ENCODE peak calls at places on chromosomes 12 and 14, in six cellular contexts. One of them, this sample, is unnamed.

GRCh38 chr14:102835959-102836358 is 58.7 kb downstream of the TRAF3 start:
- DNase-seq in endothelial cell: no peak
- DNase-seq in lower lobe of right lung: no peak
- DNase-seq in heart right ventricle: no peak
- DNase-seq in HFFc6: no peak
- DNase-seq in CD14-positive monocyte: no peak
- DNase-seq in this sample: no peak

GRCh38 chr12:68981536-68981935 is 48.6 kb upstream of the CPM start:
- DNase-seq in lower lobe of right lung: no peak
- DNase-seq in CD14-positive monocyte: no peak
- DNase-seq in HFFc6: peak; percentile 37
- DNase-seq in endothelial cell: no peak
- DNase-seq in heart right ventricle: no peak
- DNase-seq in this sample: no peak

GRCh38 chr12:92719674-92720073 is 16.9 kb downstream of the PLEKHG7 start:
- DNase-seq in endothelial cell: no peak
- DNase-seq in heart right ventricle: no peak
- DNase-seq in HFFc6: peak; percentile 23
- DNase-seq in CD14-positive monocyte: no peak
- DNase-seq in lower lobe of right lung: no peak
- DNase-seq in this sample: no peak

GRCh38 chr14:22380511-22381455 is 208.2 kb downstream of the DAD1 start:
- DNase-seq in HFFc6: peak; percentile 21
- DNase-seq in lower lobe of right lung: no peak
- DNase-seq in heart right ventricle: no peak
- DNase-seq in endothelial cell: no peak
- DNase-seq in CD14-positive monocyte: no peak
- DNase-seq in this sample: no peak

GRCh38 chr14:99756796-99757195 is 36.4 kb upstream of the EML1 start:
- DNase-seq in endothelial cell: no peak
- DNase-seq in HFFc6: no peak
- DNase-seq in lower lobe of right lung: peak; percentile 33
- DNase-seq in heart right ventricle: no peak
- DNase-seq in CD14-positive monocyte: no peak
- DNase-seq in this sample: no peak

GRCh38 chr14:61644834-61645233 is 50.5 kb upstream of the HIF1A start:
- DNase-seq in HFFc6: no peak
- DNase-seq in lower lobe of right lung: no peak
- DNase-seq in heart right ventricle: no peak
- DNase-seq in endothelial cell: no peak
- DNase-seq in CD14-positive monocyte: no peak
- DNase-seq in this sample: no peak

GRCh38 chr12:93563807-93564538 is 8.5 kb upstream of the SOCS2 start:
- DNase-seq in heart right ventricle: no peak
- DNase-seq in endothelial cell: peak; percentile 11
- DNase-seq in CD14-positive monocyte: no peak
- DNase-seq in lower lobe of right lung: no peak
- DNase-seq in HFFc6: peak; percentile 21
- DNase-seq in this sample: no peak

GRCh38 chr12:58575281-58575680 is 345.0 kb downstream of the LRIG3 start:
- DNase-seq in HFFc6: peak; percentile 71
- DNase-seq in lower lobe of right lung: no peak
- DNase-seq in CD14-positive monocyte: no peak
- DNase-seq in endothelial cell: no peak
- DNase-seq in heart right ventricle: no peak
- DNase-seq in this sample: no peak

GRCh38 chr12:39429809-39430208 is 13.1 kb downstream of the KIF21A start:
- DNase-seq in endothelial cell: no peak
- DNase-seq in HFFc6: no peak
- DNase-seq in lower lobe of right lung: no peak
- DNase-seq in heart right ventricle: no peak
- DNase-seq in CD14-positive monocyte: no peak
- DNase-seq in this sample: no peak

GRCh38 chr14:29576997-29577396 is 350.6 kb downstream of the PRKD1 start:
- DNase-seq in endothelial cell: no peak
- DNase-seq in lower lobe of right lung: no peak
- DNase-seq in HFFc6: no peak
- DNase-seq in CD14-positive monocyte: no peak
- DNase-seq in heart right ventricle: no peak
- DNase-seq in this sample: no peak

GRCh38 chr12:124040286-124040685 is 67.3 kb downstream of the ZNF664 start:
- DNase-seq in lower lobe of right lung: no peak
- DNase-seq in CD14-positive monocyte: peak; percentile 72
- DNase-seq in endothelial cell: no peak
- DNase-seq in heart right ventricle: no peak
- DNase-seq in HFFc6: no peak
- DNase-seq in this sample: no peak

GRCh38 chr12:29241821-29242591 is 92.9 kb downstream of the FAR2 start:
- DNase-seq in CD14-positive monocyte: peak; percentile 89
- DNase-seq in HFFc6: peak; percentile 1
- DNase-seq in heart right ventricle: no peak
- DNase-seq in endothelial cell: no peak
- DNase-seq in lower lobe of right lung: no peak
- DNase-seq in this sample: no peak

GRCh38 chr12:46938071-46938678 is 112.4 kb upstream of the SLC38A4 start:
- DNase-seq in heart right ventricle: no peak
- DNase-seq in CD14-positive monocyte: no peak
- DNase-seq in lower lobe of right lung: no peak
- DNase-seq in HFFc6: no peak
- DNase-seq in endothelial cell: no peak
- DNase-seq in this sample: no peak

GRCh38 chr14:22535916-22536315 is 53.1 kb downstream of the DAD1 start:
- DNase-seq in lower lobe of right lung: no peak
- DNase-seq in CD14-positive monocyte: no peak
- DNase-seq in HFFc6: no peak
- DNase-seq in endothelial cell: no peak
- DNase-seq in heart right ventricle: no peak
- DNase-seq in this sample: no peak

GRCh38 chr12:5114436-5114835 is 70.8 kb downstream of the KCNA5 start:
- DNase-seq in CD14-positive monocyte: no peak
- DNase-seq in heart right ventricle: no peak
- DNase-seq in endothelial cell: no peak
- DNase-seq in lower lobe of right lung: no peak
- DNase-seq in HFFc6: no peak
- DNase-seq in this sample: no peak

GRCh38 chr12:57268264-57268663 is 17.3 kb upstream of the STAC3 start:
- DNase-seq in heart right ventricle: no peak
- DNase-seq in lower lobe of right lung: no peak
- DNase-seq in HFFc6: peak; percentile 52
- DNase-seq in CD14-positive monocyte: no peak
- DNase-seq in endothelial cell: no peak
- DNase-seq in this sample: no peak

GRCh38 chr12:57266681-57267080 is 15.7 kb upstream of the STAC3 start:
- DNase-seq in lower lobe of right lung: no peak
- DNase-seq in endothelial cell: no peak
- DNase-seq in CD14-positive monocyte: no peak
- DNase-seq in heart right ventricle: no peak
- DNase-seq in HFFc6: no peak
- DNase-seq in this sample: no peak

GRCh38 chr12:57272337-57273151 is 21.6 kb upstream of the STAC3 start:
- DNase-seq in lower lobe of right lung: no peak
- DNase-seq in CD14-positive monocyte: no peak
- DNase-seq in HFFc6: peak; percentile 43
- DNase-seq in endothelial cell: no peak
- DNase-seq in heart right ventricle: peak; percentile 25
- DNase-seq in this sample: no peak

GRCh38 chr12:57273516-57273915 is 22.5 kb upstream of the STAC3 start:
- DNase-seq in endothelial cell: no peak
- DNase-seq in lower lobe of right lung: no peak
- DNase-seq in heart right ventricle: no peak
- DNase-seq in CD14-positive monocyte: no peak
- DNase-seq in HFFc6: no peak
- DNase-seq in this sample: no peak

GRCh38 chr12:57270966-57271470 is 20.0 kb upstream of the STAC3 start:
- DNase-seq in endothelial cell: no peak
- DNase-seq in heart right ventricle: no peak
- DNase-seq in CD14-positive monocyte: no peak
- DNase-seq in lower lobe of right lung: no peak
- DNase-seq in HFFc6: no peak
- DNase-seq in this sample: no peak
- TF ChIP-seq CTCF in endothelial cell: no peak
- TF ChIP-seq CTCF in heart right ventricle: no peak
- TF ChIP-seq CTCF in CD14-positive monocyte: no peak
- TF ChIP-seq CTCF in lower lobe of right lung: no peak
- TF ChIP-seq CTCF in HFFc6: peak; percentile 19
- TF ChIP-seq CTCF in this sample: no peak

GRCh38 chr12:89836026-89836425 is 127.4 kb upstream of the ATP2B1 start:
- DNase-seq in lower lobe of right lung: no peak
- DNase-seq in heart right ventricle: no peak
- DNase-seq in endothelial cell: no peak
- DNase-seq in CD14-positive monocyte: no peak
- DNase-seq in HFFc6: no peak
- DNase-seq in this sample: no peak

GRCh38 chr12:89844539-89844938 is 135.9 kb upstream of the ATP2B1 start:
- DNase-seq in heart right ventricle: no peak
- DNase-seq in endothelial cell: no peak
- DNase-seq in HFFc6: no peak
- DNase-seq in CD14-positive monocyte: no peak
- DNase-seq in lower lobe of right lung: no peak
- DNase-seq in this sample: no peak

GRCh38 chr12:89838846-89839245 is 130.2 kb upstream of the ATP2B1 start:
- DNase-seq in heart right ventricle: no peak
- DNase-seq in HFFc6: no peak
- DNase-seq in lower lobe of right lung: no peak
- DNase-seq in endothelial cell: no peak
- DNase-seq in CD14-positive monocyte: no peak
- DNase-seq in this sample: no peak

GRCh38 chr12:89839427-89839826 is 130.8 kb upstream of the ATP2B1 start:
- DNase-seq in lower lobe of right lung: no peak
- DNase-seq in heart right ventricle: no peak
- DNase-seq in CD14-positive monocyte: no peak
- DNase-seq in HFFc6: no peak
- DNase-seq in endothelial cell: no peak
- DNase-seq in this sample: no peak

DNA sequence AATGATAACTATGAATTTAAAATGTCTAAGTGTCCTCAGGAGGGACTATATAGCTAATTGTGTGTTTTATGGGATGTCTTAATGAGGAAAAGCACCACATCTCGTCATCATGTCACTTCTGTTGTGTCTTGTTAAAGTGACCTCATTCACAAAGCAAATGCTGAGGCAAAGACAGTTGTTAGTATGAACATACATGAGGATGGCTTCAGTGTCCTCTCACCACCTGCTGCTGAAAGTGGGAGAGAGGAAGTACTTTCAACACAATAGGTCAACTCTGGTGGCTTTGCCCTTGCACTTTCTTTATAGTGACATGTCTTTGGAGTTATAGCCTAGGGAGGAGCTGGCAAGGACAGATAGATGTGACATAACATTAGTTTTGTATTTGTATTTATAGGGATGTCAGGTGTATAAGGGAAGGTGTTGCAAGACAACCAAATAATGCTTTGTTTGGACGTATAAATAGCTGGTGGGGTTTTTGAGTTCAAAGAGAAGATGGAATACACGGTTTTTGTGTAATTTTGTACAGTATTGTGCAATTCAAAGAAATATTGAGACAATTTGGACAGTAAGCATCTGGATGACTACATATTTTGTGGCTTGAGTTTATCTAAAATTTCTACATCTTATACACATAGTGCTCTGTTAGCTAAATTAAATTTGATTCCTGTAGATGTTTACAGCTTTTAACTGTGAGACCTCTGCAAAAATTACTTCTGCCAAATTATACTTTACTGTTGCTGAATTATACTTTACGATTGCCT is 131.7 kb upstream of the ATP2B1 start:
- DNase-seq in HFFc6: no peak
- DNase-seq in heart right ventricle: no peak
- DNase-seq in lower lobe of right lung: no peak
- DNase-seq in CD14-positive monocyte: no peak
- DNase-seq in endothelial cell: no peak
- DNase-seq in this sample: no peak
- TF ChIP-seq CTCF in HFFc6: no peak
- TF ChIP-seq CTCF in heart right ventricle: no peak
- TF ChIP-seq CTCF in lower lobe of right lung: no peak
- TF ChIP-seq CTCF in CD14-positive monocyte: no peak
- TF ChIP-seq CTCF in endothelial cell: no peak
- TF ChIP-seq CTCF in this sample: no peak

DNA sequence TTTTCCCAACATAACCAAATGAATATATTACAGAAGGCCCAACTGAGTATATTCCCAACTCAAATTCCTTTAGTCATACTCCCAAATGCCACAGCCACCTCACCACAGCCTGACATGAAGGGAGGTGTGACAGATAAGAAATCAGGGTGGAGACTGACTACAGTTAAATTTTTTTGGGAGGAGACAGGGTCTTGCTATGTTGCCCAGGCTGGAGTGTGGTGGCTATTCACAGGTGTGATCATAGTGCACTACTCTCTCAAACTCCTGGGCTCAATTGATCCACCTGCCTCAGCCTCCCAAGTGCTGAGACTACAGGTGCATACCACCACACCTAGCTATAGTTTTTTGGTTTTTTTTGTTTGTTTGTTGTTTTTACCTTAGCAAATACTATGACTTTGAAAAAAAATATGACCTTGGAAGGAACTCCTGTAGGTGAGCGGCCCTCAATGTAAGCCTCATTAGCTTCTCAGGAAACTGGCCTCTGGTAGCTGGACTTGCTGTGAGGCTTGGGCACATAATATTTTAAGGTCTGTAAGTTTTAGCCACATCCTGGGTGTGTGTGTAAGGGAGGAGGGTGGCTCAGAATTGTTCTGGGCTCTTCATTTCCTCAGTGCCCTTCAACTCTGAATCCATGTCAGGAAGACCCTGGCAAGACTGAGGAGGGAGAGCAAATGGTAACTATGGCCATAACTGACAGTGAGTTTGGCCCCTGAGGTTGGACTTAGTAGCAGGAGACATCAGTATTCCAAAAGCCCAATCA is 39.1 kb upstream of the LTBP2 start:
- DNase-seq in heart right ventricle: no peak
- DNase-seq in HFFc6: no peak
- DNase-seq in CD14-positive monocyte: no peak
- DNase-seq in endothelial cell: no peak
- DNase-seq in lower lobe of right lung: no peak
- DNase-seq in this sample: no peak
- TF ChIP-seq CTCF in heart right ventricle: no peak
- TF ChIP-seq CTCF in HFFc6: no peak
- TF ChIP-seq CTCF in CD14-positive monocyte: no peak
- TF ChIP-seq CTCF in endothelial cell: no peak
- TF ChIP-seq CTCF in lower lobe of right lung: no peak
- TF ChIP-seq CTCF in this sample: no peak

GRCh38 chr12:10075451-10075850 is 23.3 kb downstream of the CLEC1A start:
- DNase-seq in endothelial cell: no peak
- DNase-seq in lower lobe of right lung: no peak
- DNase-seq in heart right ventricle: no peak
- DNase-seq in HFFc6: no peak
- DNase-seq in CD14-positive monocyte: no peak
- DNase-seq in this sample: no peak

GRCh38 chr12:10070380-10070779 is 28.4 kb downstream of the CLEC1A start:
- DNase-seq in HFFc6: no peak
- DNase-seq in endothelial cell: no peak
- DNase-seq in heart right ventricle: no peak
- DNase-seq in lower lobe of right lung: no peak
- DNase-seq in CD14-positive monocyte: no peak
- DNase-seq in this sample: no peak

GRCh38 chr12:10069099-10069498 is 29.7 kb downstream of the CLEC1A start:
- DNase-seq in CD14-positive monocyte: peak; percentile 67
- DNase-seq in lower lobe of right lung: no peak
- DNase-seq in HFFc6: peak; percentile 89
- DNase-seq in heart right ventricle: no peak
- DNase-seq in endothelial cell: no peak
- DNase-seq in this sample: no peak

GRCh38 chr12:10068634-10069033 is 30.2 kb downstream of the CLEC1A start:
- DNase-seq in lower lobe of right lung: no peak
- DNase-seq in heart right ventricle: no peak
- DNase-seq in endothelial cell: peak; percentile 9
- DNase-seq in HFFc6: no peak
- DNase-seq in CD14-positive monocyte: peak; percentile 60
- DNase-seq in this sample: no peak

GRCh38 chr12:10073266-10073665 is 25.5 kb downstream of the CLEC1A start:
- DNase-seq in heart right ventricle: no peak
- DNase-seq in CD14-positive monocyte: no peak
- DNase-seq in HFFc6: no peak
- DNase-seq in endothelial cell: no peak
- DNase-seq in lower lobe of right lung: no peak
- DNase-seq in this sample: no peak
- TF ChIP-seq CTCF in heart right ventricle: no peak
- TF ChIP-seq CTCF in CD14-positive monocyte: no peak
- TF ChIP-seq CTCF in HFFc6: no peak
- TF ChIP-seq CTCF in endothelial cell: no peak
- TF ChIP-seq CTCF in lower lobe of right lung: no peak
- TF ChIP-seq CTCF in this sample: no peak